ENCODE peak calls at places on chromosomes 13 and 19, in eight cellular contexts. O, A, K, G, U, Z, W and T are unnamed samples.

GRCh38 chr13:20127563-20128458 is 33.0 kb downstream of the GJA3 start:
- DNase-seq in U (peak), K (peak), A (peak), G (no peak), O (peak), W (peak), Z (no peak), T (no peak)

GRCh38 chr13:33676045-33676699 is 141.8 kb upstream of the RFC3 start:
- DNase-seq in Z (peak), O (no peak), A (peak), W (peak), G (no peak), U (no peak), K (no peak), T (no peak)

GRCh38 chr19:1865172-1866010 is 2.0 kb upstream of the KLF16 start:
- DNase-seq in U (no peak), O (no peak), G (no peak), W (no peak), A (no peak), K (no peak), Z (no peak), T (no peak)

GRCh38 chr13:43935878-43936277 is 56.2 kb downstream of the LACC1 start:
- DNase-seq in A (no peak), K (no peak), Z (no peak), O (no peak), G (no peak), U (no peak), W (peak), T (no peak)

GRCh38 chr13:36815069-36815468 is 4.0 kb upstream of the RFXAP start:
- DNase-seq in O (no peak), Z (peak), A (no peak), K (peak), U (peak), W (no peak), G (no peak), T (no peak)

GRCh38 chr13:96984061-96984508 is 10.2 kb downstream of the OXGR1 start:
- DNase-seq in Z (peak), W (peak), U (peak), O (peak), G (no peak), K (peak), A (peak), T (peak)

GRCh38 chr13:33927315-33927714 is 109.4 kb downstream of the RFC3 start:
- DNase-seq in K (no peak), O (no peak), W (peak), Z (peak), A (peak), G (peak), U (no peak), T (no peak)

GRCh38 chr13:51385114-51385513 is 45.6 kb downstream of the SERPINE3 start:
- DNase-seq in O (no peak), Z (no peak), K (no peak), U (no peak), G (no peak), W (no peak), A (no peak), T (no peak)

GRCh38 chr19:45528149-45528743 is 21.0 kb downstream of the VASP start:
- DNase-seq in U (no peak), Z (peak), O (no peak), A (peak), G (no peak), K (no peak), W (peak), T (no peak)

GRCh38 chr13:95660981-95661581 is 15.9 kb upstream of the DNAJC3 start:
- DNase-seq in U (peak), G (no peak), K (peak), O (no peak), Z (peak), A (peak), W (peak), T (peak)

GRCh38 chr13:28204690-28205443 is 66.5 kb downstream of the PAN3 start:
- DNase-seq in G (no peak), K (peak), O (no peak), U (peak), Z (no peak), W (no peak), A (no peak), T (no peak)

GRCh38 chr13:46617382-46617781 is 64.4 kb downstream of the LRCH1 start:
- DNase-seq in A (no peak), U (no peak), G (no peak), W (peak), Z (no peak), K (no peak), O (no peak), T (no peak)

GRCh38 chr13:83024955-83025594 is 857.2 kb downstream of the SLITRK1 start:
- DNase-seq in A (no peak), W (no peak), K (no peak), U (no peak), G (no peak), O (no peak), Z (no peak), T (no peak)

GRCh38 chr19:11142528-11143171 is 12.9 kb downstream of the SPC24 start:
- DNase-seq in U (no peak), Z (peak), A (peak), K (no peak), W (peak), G (peak), O (peak), T (no peak)

GRCh38 chr13:28322256-28322895 is 172.6 kb downstream of the FLT1 start:
- DNase-seq in K (no peak), Z (no peak), A (no peak), W (no peak), O (no peak), U (no peak), G (no peak), T (no peak)

GRCh38 chr13:80547885-80548284 is 207.0 kb upstream of the SPRY2 start:
- DNase-seq in W (peak), O (no peak), G (no peak), Z (no peak), U (no peak), A (no peak), K (no peak), T (no peak)

GRCh38 chr19:10915511-10916091 is 12.8 kb downstream of the YIPF2 start:
- DNase-seq in U (no peak), O (no peak), A (peak), W (peak), K (no peak), Z (peak), G (peak), T (no peak)

GRCh38 chr13:87376081-87376480 is 295.1 kb upstream of the SLITRK5 start:
- DNase-seq in K (no peak), O (no peak), W (no peak), A (no peak), Z (peak), U (no peak), G (peak), T (no peak)

GRCh38 chr19:30316000-30316491 is 56.1 kb upstream of the ZNF536 start:
- DNase-seq in Z (no peak), U (no peak), G (no peak), A (no peak), K (no peak), O (no peak), W (no peak), T (no peak)

GRCh38 chr19:30317403-30317802 is 54.8 kb upstream of the ZNF536 start:
- DNase-seq in O (no peak), K (no peak), Z (no peak), A (no peak), W (no peak), U (no peak), G (no peak), T (no peak)

GRCh38 chr19:30318261-30318660 is 53.9 kb upstream of the ZNF536 start:
- DNase-seq in G (no peak), O (no peak), Z (no peak), K (no peak), U (no peak), W (no peak), A (no peak), T (no peak)

GRCh38 chr19:30315159-30315558 is 57.0 kb upstream of the ZNF536 start:
- DNase-seq in G (no peak), W (no peak), O (no peak), Z (no peak), U (no peak), A (no peak), K (no peak), T (no peak)

GRCh38 chr19:30316560-30317106 is 55.6 kb upstream of the ZNF536 start:
- DNase-seq in G (no peak), K (no peak), U (no peak), A (no peak), W (no peak), Z (no peak), O (no peak), T (no peak)
- H3K4me3 ChIP-seq in G (no peak), K (no peak), U (no peak), A (no peak), W (no peak), Z (no peak), O (no peak), T (no peak)

GRCh38 chr19:40719414-40719894 is 2.5 kb downstream of the ITPKC start:
- DNase-seq in A (no peak), K (no peak), O (no peak), G (no peak), U (peak), W (peak), Z (no peak), T (no peak)
- H3K4me3 ChIP-seq in A (no peak), K (peak), O (peak), G (peak), U (peak), W (peak), Z (peak), T (no peak)

GRCh38 chr13:32316030-32316344 is 679 bp downstream of the BRCA2 start:
- DNase-seq in G (no peak), Z (no peak), A (no peak), O (no peak), W (no peak), K (no peak), U (peak), T (no peak)

GRCh38 chr13:32318072-32318471 is 2.8 kb downstream of the BRCA2 start:
- DNase-seq in A (no peak), Z (no peak), G (no peak), U (no peak), K (no peak), O (no peak), W (no peak), T (no peak)

GRCh38 chr13:32315255-32316029 is at the start of the genes BRCA2 and ZAR1L:
- DNase-seq in U (peak), Z (peak), W (peak), G (no peak), O (peak), K (peak), A (peak), T (peak)

GRCh38 chr13:32314968-32315254 is 252 bp downstream of the ZAR1L start:
- DNase-seq in O (peak), A (peak), W (peak), U (peak), Z (peak), G (no peak), K (peak), T (peak)

DNA sequence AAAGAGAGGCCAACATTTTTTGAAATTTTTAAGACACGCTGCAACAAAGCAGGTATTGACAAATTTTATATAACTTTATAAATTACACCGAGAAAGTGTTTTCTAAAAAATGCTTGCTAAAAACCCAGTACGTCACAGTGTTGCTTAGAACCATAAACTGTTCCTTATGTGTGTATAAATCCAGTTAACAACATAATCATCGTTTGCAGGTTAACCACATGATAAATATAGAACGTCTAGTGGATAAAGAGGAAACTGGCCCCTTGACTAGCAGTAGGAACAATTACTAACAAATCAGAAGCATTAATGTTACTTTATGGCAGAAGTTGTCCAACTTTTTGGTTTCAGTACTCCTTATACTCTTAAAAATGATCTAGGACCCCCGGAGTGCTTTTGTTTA is 1.2 kb downstream of the BRCA2 start:
- DNase-seq in O (no peak), W (peak), Z (no peak), G (no peak), U (no peak), K (no peak), A (no peak), T (no peak)
- H3K4me3 ChIP-seq in O (no peak), W (peak), Z (no peak), G (peak), U (peak), K (peak), A (no peak), T (peak)

GRCh38 chr19:44260343-44260681 is 626 bp downstream of the ZNF233 start:
- DNase-seq in U (no peak), A (no peak), G (no peak), O (no peak), W (no peak), K (no peak), Z (no peak), T (no peak)

GRCh38 chr19:44258139-44258538 is 1.5 kb upstream of the ZNF233 start:
- DNase-seq in K (no peak), A (no peak), Z (no peak), U (no peak), G (no peak), W (no peak), O (no peak), T (no peak)

GRCh38 chr19:44255705-44256411 is 3.8 kb upstream of the ZNF233 start:
- DNase-seq in A (no peak), U (no peak), G (no peak), Z (no peak), O (no peak), K (no peak), W (no peak), T (no peak)

GRCh38 chr19:44258835-44259413 is 762 bp upstream of the ZNF233 start:
- DNase-seq in U (no peak), G (no peak), W (no peak), A (no peak), O (no peak), Z (no peak), K (no peak), T (no peak)

DNA sequence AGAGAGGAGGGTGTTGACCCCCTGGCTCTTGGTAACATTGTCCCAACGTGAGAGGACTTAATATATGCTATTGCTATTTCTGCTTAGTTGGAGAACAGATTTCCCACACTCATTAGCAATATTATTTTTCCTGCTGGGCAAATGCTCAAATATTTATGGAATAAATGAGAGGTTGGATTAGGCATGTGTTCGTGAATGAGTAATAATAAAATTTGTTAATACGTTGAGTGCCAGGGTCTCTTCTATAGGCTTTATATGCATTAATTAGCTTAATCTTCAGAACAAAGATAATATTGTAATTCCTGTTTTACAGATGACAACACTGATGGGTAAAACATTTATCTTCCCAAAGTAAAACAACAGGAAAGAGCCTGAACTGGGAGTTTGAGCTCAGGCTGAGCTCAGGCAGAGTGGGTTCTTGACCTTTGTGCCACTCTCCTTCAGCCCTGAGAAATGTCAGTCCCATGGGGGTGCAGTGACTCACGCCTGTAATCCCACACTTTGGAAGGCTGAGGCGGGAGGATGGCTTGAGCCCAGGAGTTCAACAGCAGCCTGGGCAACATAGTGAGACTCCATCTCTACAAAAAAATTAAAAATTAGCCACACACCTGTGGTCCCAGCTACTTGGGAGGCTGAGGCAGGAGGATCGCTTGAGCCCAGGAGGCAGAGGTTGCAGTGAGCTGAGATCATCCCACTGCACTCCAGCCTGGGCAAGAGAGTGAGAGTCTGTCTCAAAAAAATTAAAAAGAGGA is 1.2 kb downstream of the ZNF233 start:
- DNase-seq in K (no peak), U (no peak), A (no peak), W (peak), O (no peak), G (no peak), Z (no peak), T (no peak)
- H3K4me3 ChIP-seq in K (no peak), U (no peak), A (no peak), W (no peak), O (no peak), G (no peak), Z (no peak), T (no peak)

DNA sequence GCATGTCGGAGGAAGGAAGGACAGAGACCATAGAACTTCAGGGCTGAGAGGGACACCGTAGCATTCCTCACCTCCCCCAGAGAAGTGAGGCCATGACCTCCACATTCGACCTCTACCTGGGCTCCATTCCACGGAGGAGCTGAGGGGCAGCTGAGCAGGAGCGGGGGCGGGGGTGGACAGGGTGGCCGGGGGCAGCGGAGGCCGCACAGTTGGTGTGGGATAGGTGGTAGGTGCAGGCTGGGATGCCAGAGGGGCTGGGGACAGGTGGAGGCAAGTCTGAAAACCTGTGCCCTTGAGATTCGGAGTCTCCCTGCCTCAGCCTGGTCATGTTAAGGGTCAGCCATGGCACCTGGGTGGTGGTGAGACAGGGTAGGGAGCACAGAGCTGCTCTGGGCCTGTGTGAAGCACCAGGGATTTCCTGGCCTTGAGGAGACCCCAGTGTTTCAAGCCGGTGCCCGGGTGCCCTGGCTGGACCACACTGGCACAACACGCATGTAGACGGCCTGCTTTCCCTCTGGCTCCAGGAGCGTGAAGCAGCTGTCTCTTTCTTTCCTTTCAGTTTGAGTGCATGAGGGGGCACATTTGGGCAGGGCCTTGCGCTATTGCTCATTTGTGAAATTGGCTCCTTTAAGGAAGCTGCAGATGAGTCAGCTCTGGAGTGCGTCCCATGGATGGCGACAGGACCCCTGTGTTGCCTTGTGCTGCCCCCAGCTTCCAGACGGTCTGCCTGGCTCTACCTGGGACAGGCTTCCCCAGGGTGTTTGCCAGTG is 51.8 kb downstream of the TSSK6 start:
- DNase-seq in G (no peak), K (no peak), W (peak), O (no peak), A (peak), Z (peak), U (no peak), T (no peak)
- H3K4me3 ChIP-seq in G (no peak), K (no peak), W (no peak), O (no peak), A (no peak), Z (no peak), U (no peak), T (no peak)

DNA sequence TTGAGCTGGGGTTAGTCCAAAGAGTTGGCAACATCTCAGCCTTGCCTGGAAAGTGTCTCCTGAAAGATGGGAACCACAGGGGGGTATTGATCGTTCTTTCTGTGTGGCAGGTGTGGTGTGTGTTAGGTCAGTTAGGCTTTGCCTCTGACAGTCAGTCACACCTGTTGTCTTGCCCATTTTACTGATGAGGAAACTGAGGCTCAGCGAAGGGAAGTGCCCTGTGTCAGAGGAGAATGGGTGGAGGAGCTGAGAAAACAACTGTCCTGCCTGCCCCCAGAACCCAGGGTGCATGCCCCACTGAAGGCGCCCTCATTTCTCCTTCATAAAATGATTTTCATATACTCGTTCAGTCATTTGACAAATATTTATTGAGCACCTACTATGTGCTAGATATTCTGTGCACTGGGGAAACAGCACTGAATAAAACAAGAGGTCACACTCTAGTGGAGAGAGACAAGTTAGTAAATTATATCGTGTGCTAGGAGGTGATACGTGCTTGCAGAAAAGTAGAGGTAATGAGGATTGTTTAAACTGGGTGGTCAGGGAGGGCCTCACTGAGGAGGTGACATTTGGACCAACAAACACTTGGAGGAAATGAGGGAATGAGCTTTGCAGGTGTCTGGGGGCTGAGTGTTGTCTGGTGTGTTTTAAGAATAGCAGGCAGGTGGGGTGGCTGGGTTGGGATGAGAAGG is 1.6 kb downstream of the FXYD5 start:
- DNase-seq in U (no peak), Z (no peak), G (no peak), W (no peak), O (no peak), A (no peak), K (no peak), T (no peak)
- H3K4me3 ChIP-seq in U (peak), Z (no peak), G (no peak), W (peak), O (no peak), A (no peak), K (peak), T (no peak)

GRCh38 chr19:12983561-12984142 is 11.6 kb upstream of the NFIX start:
- DNase-seq in U (peak), O (peak), Z (peak), K (peak), A (peak), G (no peak), W (peak), T (peak)
- H3K4me3 ChIP-seq in U (no peak), O (no peak), Z (peak), K (no peak), A (no peak), G (peak), W (peak), T (peak)

DNA sequence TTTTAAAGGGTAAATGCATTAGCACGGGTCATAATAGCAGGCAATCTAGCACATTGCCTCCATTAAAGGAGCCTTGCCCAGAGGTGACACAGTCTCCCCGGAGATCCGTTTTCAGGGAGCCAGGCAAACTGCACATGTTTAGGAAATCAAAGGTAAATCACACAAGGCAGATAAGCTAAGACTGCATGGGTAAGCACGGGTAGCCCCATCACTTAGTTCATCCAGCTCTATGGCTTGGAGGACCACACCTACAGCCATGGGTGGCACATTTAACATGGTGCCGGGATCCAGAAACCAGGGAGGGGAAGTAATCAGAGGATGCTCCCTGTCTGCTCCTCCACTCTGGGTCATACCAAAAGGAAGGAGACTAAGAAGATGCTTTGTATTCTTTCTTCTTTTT is 16.8 kb downstream of the LGALS16 start:
- DNase-seq in U (no peak), K (no peak), O (no peak), G (no peak), W (no peak), A (no peak), Z (no peak), T (no peak)
- H3K4me3 ChIP-seq in U (no peak), K (no peak), O (no peak), G (no peak), W (no peak), A (no peak), Z (no peak), T (no peak)